ENCODE peak calls at places on chromosomes 3 and 15, in ten cellular contexts. One of them, this sample, is unnamed.

GRCh38 chr3:176814252-176814651 is 383.0 kb downstream of the TBL1XR1 start:
- DNase-seq in endothelial cell of umbilical vein: peak
- DNase-seq in esophagus squamous epithelium: no peak
- DNase-seq in K562: peak
- DNase-seq in A549: peak
- DNase-seq in GM12878: no peak
- DNase-seq in testis: peak
- DNase-seq in HepG2: peak
- DNase-seq in ovary: no peak
- DNase-seq in erythroblast: peak
- DNase-seq in this sample: peak

GRCh38 chr15:54772663-54773062 is 424.1 kb downstream of the RSL24D1 start:
- DNase-seq in endothelial cell of umbilical vein: no peak
- DNase-seq in erythroblast: no peak
- DNase-seq in testis: no peak
- DNase-seq in ovary: no peak
- DNase-seq in K562: no peak
- DNase-seq in HepG2: no peak
- DNase-seq in esophagus squamous epithelium: no peak
- DNase-seq in A549: no peak
- DNase-seq in GM12878: no peak
- DNase-seq in this sample: no peak

GRCh38 chr3:8981296-8981695 is 18.0 kb upstream of the RAD18 start:
- DNase-seq in erythroblast: no peak
- DNase-seq in endothelial cell of umbilical vein: no peak
- DNase-seq in K562: no peak
- DNase-seq in HepG2: no peak
- DNase-seq in testis: no peak
- DNase-seq in A549: no peak
- DNase-seq in GM12878: no peak
- DNase-seq in ovary: no peak
- DNase-seq in esophagus squamous epithelium: no peak
- DNase-seq in this sample: no peak

GRCh38 chr3:197465996-197466549 is 89.7 kb downstream of the BDH1 start:
- DNase-seq in ovary: no peak
- DNase-seq in erythroblast: no peak
- DNase-seq in GM12878: no peak
- DNase-seq in HepG2: peak
- DNase-seq in esophagus squamous epithelium: no peak
- DNase-seq in A549: peak
- DNase-seq in endothelial cell of umbilical vein: peak
- DNase-seq in testis: no peak
- DNase-seq in K562: no peak
- DNase-seq in this sample: no peak

GRCh38 chr15:80744826-80745225 is 34.3 kb upstream of the CEMIP start:
- DNase-seq in GM12878: no peak
- DNase-seq in esophagus squamous epithelium: no peak
- DNase-seq in A549: no peak
- DNase-seq in ovary: no peak
- DNase-seq in testis: no peak
- DNase-seq in endothelial cell of umbilical vein: no peak
- DNase-seq in erythroblast: no peak
- DNase-seq in K562: no peak
- DNase-seq in HepG2: no peak
- DNase-seq in this sample: no peak

GRCh38 chr15:79539426-79539825 is 107.3 kb downstream of the MINAR1 start:
- DNase-seq in endothelial cell of umbilical vein: no peak
- DNase-seq in HepG2: no peak
- DNase-seq in A549: no peak
- DNase-seq in erythroblast: no peak
- DNase-seq in esophagus squamous epithelium: no peak
- DNase-seq in ovary: no peak
- DNase-seq in GM12878: no peak
- DNase-seq in testis: no peak
- DNase-seq in K562: no peak
- DNase-seq in this sample: no peak

GRCh38 chr3:154193174-154193573 is 72.0 kb downstream of the ARHGEF26 start:
- DNase-seq in esophagus squamous epithelium: no peak
- DNase-seq in testis: no peak
- DNase-seq in K562: no peak
- DNase-seq in endothelial cell of umbilical vein: no peak
- DNase-seq in GM12878: no peak
- DNase-seq in erythroblast: no peak
- DNase-seq in ovary: no peak
- DNase-seq in HepG2: no peak
- DNase-seq in A549: no peak
- DNase-seq in this sample: no peak

GRCh38 chr3:99875925-99876781 is 58.5 kb downstream of the CMSS1 start:
- DNase-seq in endothelial cell of umbilical vein: peak
- DNase-seq in esophagus squamous epithelium: no peak
- DNase-seq in A549: peak
- DNase-seq in ovary: peak
- DNase-seq in HepG2: peak
- DNase-seq in K562: peak
- DNase-seq in erythroblast: peak
- DNase-seq in GM12878: no peak
- DNase-seq in testis: peak
- DNase-seq in this sample: peak

GRCh38 chr3:72418856-72419255 is 429.4 kb downstream of the SHQ1 start:
- DNase-seq in erythroblast: no peak
- DNase-seq in HepG2: no peak
- DNase-seq in A549: no peak
- DNase-seq in esophagus squamous epithelium: no peak
- DNase-seq in ovary: no peak
- DNase-seq in GM12878: no peak
- DNase-seq in endothelial cell of umbilical vein: peak
- DNase-seq in K562: no peak
- DNase-seq in testis: no peak
- DNase-seq in this sample: no peak
- TF ChIP-seq POLR2A in erythroblast: no peak
- TF ChIP-seq POLR2A in HepG2: no peak
- TF ChIP-seq POLR2A in A549: no peak
- TF ChIP-seq POLR2A in esophagus squamous epithelium: no peak
- TF ChIP-seq POLR2A in ovary: no peak
- TF ChIP-seq POLR2A in GM12878: no peak
- TF ChIP-seq POLR2A in endothelial cell of umbilical vein: no peak
- TF ChIP-seq POLR2A in K562: no peak
- TF ChIP-seq POLR2A in testis: no peak
- TF ChIP-seq POLR2A in this sample: no peak

DNA sequence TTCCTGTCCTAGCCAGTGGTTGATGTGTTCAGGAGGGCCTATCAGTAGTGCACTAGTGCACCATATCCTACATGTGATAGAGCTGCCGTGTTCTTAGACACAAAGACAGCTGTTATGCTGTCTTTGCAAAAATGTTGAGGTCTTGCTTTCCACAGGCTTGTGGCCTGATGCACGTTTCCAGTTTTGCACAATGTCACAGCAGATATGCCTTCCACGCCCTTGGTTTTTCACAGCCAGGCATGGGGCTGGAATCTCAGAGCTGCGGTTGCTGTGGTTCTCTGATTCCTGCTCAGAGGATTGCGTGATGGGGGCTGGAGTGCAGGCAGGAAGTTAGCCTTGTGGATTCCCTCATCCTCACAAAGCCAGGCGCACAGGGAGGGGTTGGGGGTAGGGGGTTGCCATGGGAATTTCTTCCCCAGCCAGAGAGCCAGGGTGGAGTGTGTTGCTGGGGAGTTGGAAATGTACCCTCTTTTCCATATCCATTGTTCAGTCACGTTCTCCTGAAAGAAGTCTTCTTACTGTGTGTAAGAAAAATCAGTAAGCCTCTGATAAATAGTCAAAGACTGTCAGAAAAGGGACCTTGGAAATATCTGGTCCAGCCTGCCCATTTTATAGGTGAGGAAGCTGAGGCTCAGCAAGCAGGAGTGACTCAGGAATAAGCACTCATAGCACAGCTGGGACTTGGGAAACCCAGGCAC is 79.4 kb downstream of the SMAD3 start:
- DNase-seq in erythroblast: no peak
- DNase-seq in K562: no peak
- DNase-seq in HepG2: no peak
- DNase-seq in ovary: no peak
- DNase-seq in GM12878: no peak
- DNase-seq in esophagus squamous epithelium: no peak
- DNase-seq in A549: no peak
- DNase-seq in endothelial cell of umbilical vein: no peak
- DNase-seq in testis: no peak
- DNase-seq in this sample: no peak
- TF ChIP-seq POLR2A in erythroblast: no peak
- TF ChIP-seq POLR2A in K562: no peak
- TF ChIP-seq POLR2A in HepG2: no peak
- TF ChIP-seq POLR2A in ovary: no peak
- TF ChIP-seq POLR2A in GM12878: no peak
- TF ChIP-seq POLR2A in esophagus squamous epithelium: no peak
- TF ChIP-seq POLR2A in A549: no peak
- TF ChIP-seq POLR2A in endothelial cell of umbilical vein: no peak
- TF ChIP-seq POLR2A in testis: no peak
- TF ChIP-seq POLR2A in this sample: no peak

DNA sequence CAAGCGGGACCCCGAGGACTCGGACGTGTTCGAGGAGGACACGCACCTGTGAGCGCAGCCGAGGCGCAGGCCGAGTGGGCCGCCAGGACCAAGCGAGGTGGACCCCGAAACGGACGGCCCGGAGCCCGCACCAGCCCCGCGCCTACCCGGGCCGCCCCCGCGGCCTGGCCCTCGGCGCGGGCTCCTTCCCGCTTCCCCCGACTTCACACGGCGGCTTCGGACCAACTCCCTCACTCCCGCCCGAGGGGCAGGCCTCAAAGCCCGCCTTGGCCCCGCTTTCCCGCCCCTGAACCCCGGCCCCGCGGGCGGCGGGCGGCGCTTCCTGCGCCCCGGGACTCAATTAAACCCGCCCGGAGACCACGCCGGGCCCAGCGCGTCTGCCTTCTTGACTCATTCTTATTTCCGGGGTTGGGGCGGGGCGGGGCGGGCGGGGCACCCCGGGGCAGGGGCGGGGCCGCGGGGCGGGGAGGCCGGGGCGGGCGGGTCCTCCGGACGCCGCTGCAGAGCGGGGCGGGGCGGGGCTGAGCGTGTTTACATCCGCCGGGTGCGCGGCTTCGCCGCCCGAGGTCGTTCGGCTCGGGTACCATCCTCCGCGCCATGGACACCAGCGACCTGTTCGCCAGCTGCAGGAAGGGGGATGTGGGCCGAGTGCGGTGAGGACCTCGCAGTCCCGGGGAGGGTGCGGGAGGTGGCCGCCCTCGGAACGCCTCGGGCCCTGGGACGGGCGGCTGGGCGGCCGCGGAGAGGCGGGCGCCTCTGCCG is at the start of gene ABTB1:
- DNase-seq in A549: peak
- DNase-seq in ovary: peak
- DNase-seq in HepG2: peak
- DNase-seq in testis: peak
- DNase-seq in esophagus squamous epithelium: peak
- DNase-seq in endothelial cell of umbilical vein: peak
- DNase-seq in K562: peak
- DNase-seq in GM12878: no peak
- DNase-seq in erythroblast: peak
- DNase-seq in this sample: peak
- TF ChIP-seq POLR2A in A549: peak
- TF ChIP-seq POLR2A in ovary: peak
- TF ChIP-seq POLR2A in HepG2: peak
- TF ChIP-seq POLR2A in testis: no peak
- TF ChIP-seq POLR2A in esophagus squamous epithelium: peak
- TF ChIP-seq POLR2A in endothelial cell of umbilical vein: peak
- TF ChIP-seq POLR2A in K562: peak
- TF ChIP-seq POLR2A in GM12878: peak
- TF ChIP-seq POLR2A in erythroblast: peak
- TF ChIP-seq POLR2A in this sample: peak

GRCh38 chr3:38164966-38165721 is at the start of gene OXSR1:
- DNase-seq in HepG2: peak
- DNase-seq in K562: peak
- DNase-seq in GM12878: peak
- DNase-seq in ovary: peak
- DNase-seq in erythroblast: peak
- DNase-seq in esophagus squamous epithelium: peak
- DNase-seq in testis: peak
- DNase-seq in A549: peak
- DNase-seq in endothelial cell of umbilical vein: peak
- DNase-seq in this sample: peak

GRCh38 chr3:38163117-38163870 is 2.0 kb upstream of the OXSR1 start:
- DNase-seq in A549: peak
- DNase-seq in ovary: no peak
- DNase-seq in erythroblast: peak
- DNase-seq in endothelial cell of umbilical vein: no peak
- DNase-seq in HepG2: peak
- DNase-seq in testis: no peak
- DNase-seq in esophagus squamous epithelium: no peak
- DNase-seq in K562: peak
- DNase-seq in GM12878: no peak
- DNase-seq in this sample: no peak

GRCh38 chr3:38165722-38166387 is 518 bp downstream of the OXSR1 start:
- DNase-seq in esophagus squamous epithelium: no peak
- DNase-seq in HepG2: peak
- DNase-seq in endothelial cell of umbilical vein: no peak
- DNase-seq in GM12878: no peak
- DNase-seq in ovary: no peak
- DNase-seq in testis: peak
- DNase-seq in A549: peak
- DNase-seq in erythroblast: no peak
- DNase-seq in K562: peak
- DNase-seq in this sample: no peak

GRCh38 chr3:38168151-38168987 is 3.0 kb downstream of the OXSR1 start:
- DNase-seq in endothelial cell of umbilical vein: no peak
- DNase-seq in erythroblast: no peak
- DNase-seq in HepG2: no peak
- DNase-seq in ovary: no peak
- DNase-seq in A549: no peak
- DNase-seq in testis: no peak
- DNase-seq in K562: no peak
- DNase-seq in esophagus squamous epithelium: no peak
- DNase-seq in GM12878: no peak
- DNase-seq in this sample: no peak

DNA sequence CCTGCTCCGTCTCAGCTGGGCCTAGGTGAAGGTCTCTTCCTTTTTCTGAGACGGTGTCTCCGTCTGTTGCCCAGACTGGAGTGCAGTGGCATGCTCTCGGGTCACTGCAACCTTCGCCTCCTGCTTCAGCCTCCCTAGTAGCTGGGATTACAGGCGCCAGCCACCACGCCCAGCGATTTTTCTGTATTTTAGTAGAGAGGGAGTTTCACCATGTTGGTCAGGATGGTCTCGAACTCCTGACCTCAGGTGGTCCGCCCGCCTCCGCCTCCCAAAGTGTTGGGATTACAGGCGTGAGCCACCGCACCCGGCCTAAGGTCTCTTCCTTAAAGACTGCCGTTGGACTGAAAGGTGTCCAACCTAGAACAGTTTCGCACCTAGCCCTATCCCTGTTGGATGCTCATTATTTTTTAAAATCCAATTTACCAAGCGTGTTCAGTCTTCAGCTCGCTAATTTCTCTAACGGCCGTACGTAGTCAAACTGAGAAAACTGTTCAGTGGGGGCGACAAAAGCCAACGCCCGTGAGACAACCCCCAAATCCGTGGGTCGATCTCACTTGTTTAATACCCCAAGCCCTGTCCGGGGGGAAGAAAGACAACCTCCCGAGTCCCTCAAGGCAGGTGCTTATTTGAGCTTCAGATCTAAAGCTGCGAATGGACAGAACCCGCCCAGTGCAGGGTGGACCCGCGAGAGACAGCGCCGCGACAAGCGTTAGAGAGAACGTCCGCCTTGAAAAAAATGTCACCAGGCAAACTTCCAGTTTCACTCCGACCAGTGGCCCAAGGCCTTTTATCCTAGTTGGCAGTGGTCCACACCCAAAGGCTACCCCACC is 986 bp upstream of the OXSR1 start:
- DNase-seq in ovary: peak
- DNase-seq in K562: no peak
- DNase-seq in endothelial cell of umbilical vein: no peak
- DNase-seq in HepG2: no peak
- DNase-seq in erythroblast: no peak
- DNase-seq in GM12878: no peak
- DNase-seq in esophagus squamous epithelium: no peak
- DNase-seq in testis: peak
- DNase-seq in A549: no peak
- DNase-seq in this sample: no peak
- TF ChIP-seq POLR2A in ovary: peak
- TF ChIP-seq POLR2A in K562: peak
- TF ChIP-seq POLR2A in endothelial cell of umbilical vein: no peak
- TF ChIP-seq POLR2A in HepG2: no peak
- TF ChIP-seq POLR2A in erythroblast: peak
- TF ChIP-seq POLR2A in GM12878: peak
- TF ChIP-seq POLR2A in esophagus squamous epithelium: peak
- TF ChIP-seq POLR2A in testis: no peak
- TF ChIP-seq POLR2A in A549: no peak
- TF ChIP-seq POLR2A in this sample: no peak